ENCODE peak calls at places on chromosomes 3 and 15, in six cellular contexts. U, X, B, Q, O and R are unnamed samples.

GRCh38 chr15:70560617-70561328 is 202.6 kb downstream of the UACA start:
- DNase-seq in B (no peak), X (no peak), Q (no peak), O (no peak), U (no peak), R (no peak)

GRCh38 chr3:139654637-139655365 is 23.0 kb downstream of the NMNAT3 start:
- DNase-seq in X (no peak), O (no peak), U (peak), Q (no peak), B (no peak), R (no peak)

GRCh38 chr3:150371741-150372254 is 36.3 kb upstream of the TSC22D2 start:
- DNase-seq in X (peak), B (no peak), U (peak), O (no peak), Q (peak), R (peak)

GRCh38 chr3:142603340-142603730 is 7.1 kb downstream of the PLS1 start:
- DNase-seq in B (no peak), U (no peak), X (no peak), O (no peak), Q (no peak), R (no peak)

GRCh38 chr3:156474560-156475389 is 80.1 kb downstream of the SSR3 start:
- DNase-seq in U (no peak), O (no peak), Q (peak), X (no peak), B (no peak), R (no peak)

GRCh38 chr3:19934098-19934566 is at the start of gene EFHB:
- DNase-seq in Q (peak), X (peak), O (peak), B (no peak), U (peak), R (no peak)

GRCh38 chr15:78212008-78212407 is 22.4 kb downstream of the ACSBG1 start:
- DNase-seq in X (no peak), U (no peak), Q (no peak), O (no peak), B (no peak), R (no peak)

GRCh38 chr3:184377882-184378445 is at the start of gene THPO:
- DNase-seq in O (no peak), B (no peak), U (peak), X (no peak), Q (peak), R (no peak)

GRCh38 chr15:89783111-89783860 is 7.2 kb downstream of the MESP2 start:
- DNase-seq in U (no peak), O (peak), X (no peak), Q (peak), B (no peak), R (no peak)

DNA sequence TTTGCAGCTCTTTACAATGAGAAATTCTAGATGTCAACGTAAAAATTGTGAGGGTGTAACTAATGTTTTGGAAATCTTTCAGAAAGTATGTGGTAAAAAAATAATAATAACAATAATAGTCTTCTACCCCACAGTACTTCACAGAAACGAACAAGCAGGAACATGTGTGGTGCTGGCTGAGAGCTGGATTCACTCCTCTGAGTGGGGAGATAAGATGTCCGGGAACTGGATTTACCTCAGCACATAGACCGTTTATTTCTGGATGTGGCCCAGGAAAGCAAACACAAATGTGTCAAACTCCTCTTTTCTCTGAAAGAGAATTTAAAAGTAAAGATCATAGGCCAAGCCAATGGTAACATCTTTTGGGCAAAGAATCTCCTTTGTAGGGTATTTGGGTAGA is 103.4 kb downstream of the SLC49A4 start:
- DNase-seq in X (no peak), O (no peak), Q (no peak), U (no peak), B (no peak), R (no peak)
- TF ChIP-seq SIN3A in X (no peak), O (no peak), Q (no peak), U (no peak), B (no peak), R (no peak)

DNA sequence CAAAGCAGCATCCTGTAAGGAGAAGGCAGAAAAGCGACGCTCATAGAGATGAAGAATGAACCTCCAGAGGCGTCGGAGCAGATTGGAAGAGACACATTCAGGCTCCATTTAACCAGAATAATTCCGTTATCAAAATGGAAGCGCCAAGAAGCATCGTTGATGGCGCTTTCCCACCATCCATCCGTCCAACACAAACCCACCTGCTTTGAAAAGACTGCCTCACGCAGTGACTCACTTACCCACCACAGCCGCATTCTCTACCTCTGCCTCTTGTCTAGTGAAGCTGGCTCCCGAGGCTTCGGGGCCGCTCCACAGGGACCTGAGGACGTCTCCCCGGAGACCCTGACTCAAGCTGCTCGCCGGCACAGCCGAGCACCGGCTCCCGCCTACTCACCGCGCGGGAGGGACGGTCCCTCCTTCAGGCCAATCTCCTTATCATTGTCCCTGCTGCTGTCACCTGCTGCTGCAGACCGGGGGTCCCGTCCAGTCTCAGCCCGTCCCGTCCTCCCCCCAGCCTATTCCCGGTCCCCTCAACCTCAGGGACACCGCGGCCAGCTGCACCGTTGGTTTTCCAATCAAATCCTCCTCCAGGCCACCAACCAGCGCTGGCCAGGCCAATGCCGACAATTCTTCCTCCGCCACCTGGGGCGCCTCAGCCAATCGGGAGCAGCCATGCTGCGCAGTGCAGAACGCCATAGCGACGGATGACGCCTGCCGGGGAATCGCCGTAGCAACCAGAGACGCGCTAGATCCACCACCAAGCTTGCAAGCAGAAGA is at the start of gene NEK10:
- DNase-seq in U (peak), X (peak), O (peak), B (peak), Q (peak), R (no peak)
- TF ChIP-seq POLR2AphosphoS5 in U (peak), X (no peak), O (peak), B (no peak), Q (no peak), R (peak)

GRCh38 chr3:123832712-123833397 is 51.3 kb downstream of the MYLK start:
- DNase-seq in O (no peak), B (no peak), Q (no peak), X (no peak), U (no peak), R (no peak)

GRCh38 chr3:123833398-123833785 is 50.7 kb downstream of the MYLK start:
- DNase-seq in U (no peak), Q (no peak), O (no peak), X (no peak), B (no peak), R (no peak)

GRCh38 chr3:123837858-123838257 is 46.3 kb downstream of the MYLK start:
- DNase-seq in U (no peak), B (no peak), X (no peak), O (no peak), Q (no peak), R (no peak)

GRCh38 chr3:123831420-123831819 is 52.7 kb downstream of the MYLK start:
- DNase-seq in U (no peak), B (no peak), X (no peak), O (no peak), Q (no peak), R (no peak)

GRCh38 chr3:123834631-123835030 is 49.5 kb downstream of the MYLK start:
- DNase-seq in B (no peak), O (no peak), X (no peak), U (no peak), Q (no peak), R (peak)
- TF ChIP-seq SIN3A in B (no peak), O (peak), X (no peak), U (no peak), Q (no peak), R (no peak)

DNA sequence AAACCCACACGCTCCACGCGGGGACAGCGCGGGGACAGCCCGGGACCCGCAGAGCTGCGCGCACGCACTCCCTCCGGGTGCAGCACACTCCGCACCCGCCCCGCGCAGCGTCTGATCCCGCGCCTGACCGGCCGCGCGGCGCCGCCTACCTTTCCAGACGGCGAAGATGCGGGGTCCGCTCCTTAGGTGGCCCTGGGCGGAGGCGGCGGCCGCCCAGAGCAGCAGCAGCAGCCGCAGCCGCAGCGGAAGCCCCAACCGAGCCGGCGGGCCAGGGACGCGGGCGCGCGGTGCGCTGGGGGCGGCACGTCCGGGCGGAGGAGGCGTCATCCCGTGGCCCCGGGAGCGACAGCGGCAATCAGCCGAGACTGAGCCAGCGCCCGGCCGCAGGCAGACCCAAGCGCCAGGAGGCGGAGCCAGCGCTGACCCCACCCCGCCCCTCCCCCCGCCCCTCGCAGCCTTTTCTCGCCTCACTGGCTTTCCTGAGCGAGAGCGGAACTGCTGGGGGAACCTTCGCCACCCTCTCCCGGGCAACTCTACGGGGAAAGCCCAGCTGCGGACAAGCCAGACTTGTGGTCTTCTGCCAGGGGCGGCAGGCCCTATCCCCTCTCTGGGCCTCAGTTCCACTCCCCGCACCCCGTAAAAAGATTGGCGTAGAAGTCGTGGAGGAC is at the start of gene SEMA7A:
- DNase-seq in Q (peak), U (peak), O (peak), X (peak), B (peak), R (no peak)
- TF ChIP-seq POLR2AphosphoS5 in Q (no peak), U (peak), O (no peak), X (peak), B (peak), R (peak)

GRCh38 chr15:33322091-33322490 is 11.3 kb downstream of the RYR3 start:
- DNase-seq in B (no peak), U (no peak), Q (no peak), X (no peak), O (no peak), R (no peak)
- TF ChIP-seq SIN3A in B (no peak), U (no peak), Q (no peak), X (no peak), O (no peak), R (no peak)